ENCODE peak calls at places on chromosomes 13 and 19, in nine cellular contexts. O is astrocyte; P is left ventricle myocardium inferior; B is left lung; R is tibial nerve; W is CD8-positive, alpha-beta T cell; Q is mucosa of descending colon; J is esophagus squamous epithelium; K is choroid plexus epithelial cell. G is an unnamed sample.

GRCh38 chr19:2033825-2034159 is 17.3 kb downstream of the MKNK2 start:
- DNase-seq in J (no peak), Q (no peak), O (no peak), W (no peak), K (no peak), B (no peak), P (no peak), R (no peak), G (peak; percentile 78)

GRCh38 chr19:6774821-6775707 is 2.6 kb downstream of the VAV1 start:
- DNase-seq in R (no peak), W (no peak), Q (no peak), B (no peak), J (no peak), O (no peak), K (peak; percentile 28), P (no peak), G (no peak)

GRCh38 chr13:106440846-106441245 is 94.6 kb downstream of the EFNB2 start:
- DNase-seq in B (no peak), J (no peak), W (no peak), P (no peak), K (no peak), Q (no peak), O (no peak), R (no peak), G (no peak)

GRCh38 chr13:109096101-109096500 is 466.7 kb downstream of the MYO16 start:
- DNase-seq in W (no peak), J (no peak), R (no peak), P (no peak), B (no peak), Q (no peak), K (peak; percentile 20), O (no peak), G (no peak)

GRCh38 chr13:83125791-83126190 is 756.5 kb downstream of the SLITRK1 start:
- DNase-seq in K (no peak), P (no peak), Q (no peak), J (no peak), R (no peak), B (no peak), W (no peak), O (no peak), G (no peak)

GRCh38 chr13:84455143-84455905 is 573.0 kb upstream of the SLITRK1 start:
- DNase-seq in R (no peak), B (no peak), P (no peak), W (no peak), O (no peak), Q (no peak), K (no peak), J (no peak), G (no peak)

GRCh38 chr13:86020350-86021002 is 221.3 kb upstream of the SLITRK6 start:
- DNase-seq in O (peak; percentile 65), P (no peak), W (no peak), Q (peak; percentile 19), B (no peak), R (no peak), J (no peak), K (peak; percentile 96), G (no peak)

GRCh38 chr13:23754506-23754905 is 134.7 kb downstream of the MIPEP start:
- DNase-seq in W (no peak), J (no peak), P (no peak), B (no peak), K (no peak), R (no peak), O (no peak), Q (no peak), G (no peak)

GRCh38 chr19:18130523-18131242 is 22.3 kb upstream of the PIK3R2 start:
- DNase-seq in W (no peak), K (no peak), P (no peak), O (no peak), J (no peak), B (no peak), Q (no peak), R (no peak), G (no peak)

GRCh38 chr13:78100481-78100880 is 181.8 kb upstream of the EDNRB start:
- DNase-seq in Q (no peak), O (no peak), B (no peak), J (no peak), P (no peak), R (no peak), K (no peak), W (no peak), G (no peak)

GRCh38 chr13:27261376-27261775 is 9.3 kb upstream of the RASL11A start:
- DNase-seq in Q (no peak), O (no peak), B (no peak), K (no peak), J (no peak), R (no peak), W (no peak), P (no peak), G (no peak)

GRCh38 chr13:110305001-110305400 is 2.0 kb downstream of the COL4A1 start:
- DNase-seq in P (no peak), O (no peak), W (no peak), J (no peak), Q (no peak), R (no peak), B (no peak), K (no peak), G (no peak)

GRCh38 chr13:110305544-110305943 is 1.4 kb downstream of the COL4A1 start:
- DNase-seq in Q (no peak), P (no peak), K (no peak), R (no peak), J (no peak), B (no peak), W (no peak), O (no peak), G (no peak)

GRCh38 chr13:110306340-110306959 is 507 bp downstream of the COL4A1 start:
- DNase-seq in B (no peak), K (peak; percentile 68), R (no peak), P (no peak), O (no peak), Q (no peak), J (no peak), W (no peak), G (peak; percentile 77)

GRCh38 chr13:110306960-110307696 is at the start of the genes COL4A1 and COL4A2:
- DNase-seq in K (peak; percentile 88), O (peak; percentile 66), W (no peak), R (peak; percentile 77), Q (peak; percentile 40), J (no peak), P (peak; percentile 87), B (peak; percentile 56), G (no peak)

DNA sequence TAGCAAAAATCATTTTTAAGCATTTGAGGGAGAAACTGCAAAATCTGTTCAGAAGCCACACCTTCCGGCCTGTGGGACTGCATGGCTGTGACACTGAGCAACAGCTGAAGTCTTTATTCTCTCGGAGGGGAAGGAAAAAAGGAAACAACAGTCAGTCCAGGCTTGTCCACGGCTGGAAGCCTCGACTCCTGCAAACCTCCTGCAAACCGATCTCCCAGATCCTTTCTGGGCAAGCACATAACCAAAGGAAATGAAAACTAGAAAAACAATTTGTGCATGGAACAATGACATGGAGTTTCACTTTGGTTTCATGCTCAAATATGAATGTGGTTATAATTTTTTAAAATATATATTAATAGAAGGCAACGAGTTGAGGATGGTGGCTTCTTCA is 1.0 kb downstream of the COL4A1 start:
- DNase-seq in Q (no peak), R (no peak), K (no peak), P (no peak), W (no peak), J (no peak), B (no peak), O (no peak), G (peak; percentile 50)
- H3K4me3 ChIP-seq in Q (peak overlapping the region; percentile 30), R (peak overlapping the region; percentile 94), K (peak overlapping the region; percentile 68), P (peak overlapping the region; percentile 83), W (no peak overlapping the region), J (peak overlapping the region; percentile 74), B (peak overlapping the region; percentile 71), O (peak overlapping the region; percentile 95), G (peak overlapping the region; percentile 72)

DNA sequence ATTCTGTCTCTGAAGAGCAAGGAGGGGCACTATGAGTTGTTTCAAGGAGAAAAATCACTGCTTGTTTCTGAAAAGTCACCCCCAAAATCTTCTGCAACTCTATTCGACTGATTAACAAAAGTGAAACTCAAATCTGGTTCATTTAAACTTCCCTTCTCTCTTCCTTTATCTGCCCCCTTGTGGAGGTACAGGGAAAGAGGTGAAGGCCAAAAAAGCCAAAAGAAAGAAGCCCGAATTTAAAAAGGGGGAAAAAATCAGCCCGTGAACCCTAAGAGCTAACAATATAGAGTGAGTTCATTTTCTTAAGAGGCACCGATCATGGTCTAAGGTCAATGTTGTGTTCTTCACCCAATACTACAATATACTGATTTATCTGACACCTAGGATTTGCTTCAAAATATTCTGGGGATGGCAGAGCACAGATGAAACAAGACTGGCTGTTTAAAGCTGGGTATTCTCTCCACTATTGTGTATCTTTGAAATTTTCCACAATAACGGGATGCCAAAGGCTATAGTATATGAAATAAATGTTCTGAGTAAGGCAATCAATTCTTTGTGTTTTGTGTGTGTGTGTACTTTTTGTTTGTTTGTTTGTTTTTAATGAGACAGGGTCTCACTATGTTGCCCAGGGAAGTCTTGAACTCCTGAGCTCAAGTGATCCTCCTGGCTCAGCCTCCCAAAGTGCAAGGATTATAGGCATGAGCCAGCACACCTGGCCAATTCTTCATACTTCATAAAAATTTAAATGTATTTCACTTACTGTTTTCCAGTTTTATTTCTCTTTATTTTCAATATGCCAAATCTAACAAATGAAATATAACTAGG is 55.0 kb upstream of the EEF1AKMT1 start:
- DNase-seq in P (no peak), W (peak; percentile 5), B (no peak), O (no peak), J (no peak), K (peak; percentile 74), Q (peak; percentile 52), R (no peak), G (no peak)
- H3K4me3 ChIP-seq in P (peak overlapping the region; percentile 52), W (no peak overlapping the region), B (no peak overlapping the region), O (no peak overlapping the region), J (peak overlapping the region; percentile 37), K (peak overlapping the region; percentile 42), Q (no peak overlapping the region), R (no peak overlapping the region), G (no peak overlapping the region)

DNA sequence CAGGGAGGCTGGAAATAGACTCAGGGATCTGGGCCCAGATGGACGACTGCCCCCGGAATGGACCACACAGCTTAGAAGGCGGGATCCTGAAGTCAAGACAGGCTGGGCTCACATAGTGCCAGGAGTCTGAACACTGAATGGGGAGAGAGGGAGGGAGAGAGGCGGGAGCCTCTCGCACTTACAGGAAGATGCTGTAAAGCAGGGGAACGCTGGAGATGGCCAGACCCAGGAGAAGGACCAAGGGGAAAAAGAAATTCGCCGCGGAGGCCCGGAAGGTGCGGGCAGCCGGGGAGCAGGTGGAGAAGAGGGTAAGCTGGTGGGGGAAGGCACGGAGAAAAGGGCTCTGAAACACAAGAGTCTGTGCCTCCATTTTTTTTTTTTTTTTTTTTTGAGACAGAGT is 1.4 kb upstream of the LENG1 start:
- DNase-seq in B (no peak), K (no peak), O (no peak), Q (no peak), R (no peak), P (no peak), W (no peak), J (no peak), G (no peak)
- H3K4me3 ChIP-seq in B (no peak overlapping the region), K (no peak overlapping the region), O (peak overlapping the region; percentile 69), Q (no peak overlapping the region), R (peak overlapping the region; percentile 57), P (peak overlapping the region; percentile 79), W (no peak overlapping the region), J (peak overlapping the region; percentile 82), G (peak overlapping the region; percentile 75)

DNA sequence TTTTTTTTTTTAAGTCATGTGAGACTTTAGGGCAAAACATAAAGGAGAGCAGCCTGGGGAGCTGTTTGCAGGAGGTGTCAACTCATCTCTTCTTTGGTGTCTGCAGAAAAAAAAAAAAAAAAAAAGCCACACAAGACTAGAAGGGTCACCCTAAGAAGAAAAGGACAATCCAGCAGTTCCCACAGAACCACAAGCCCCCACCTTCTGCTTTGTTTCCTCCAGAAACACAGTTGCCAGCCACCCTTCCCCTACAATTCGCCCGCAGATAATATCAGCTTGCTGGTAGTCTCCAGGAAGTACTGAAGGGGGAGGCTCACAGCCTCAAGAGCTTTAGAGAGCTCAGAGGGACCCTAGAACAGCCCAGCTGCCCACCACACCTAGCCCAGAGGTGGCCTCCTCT is 22.3 kb upstream of the ZBTB7A start:
- DNase-seq in J (no peak), P (no peak), O (no peak), K (no peak), W (peak; percentile 38), R (no peak), Q (no peak), B (no peak), G (no peak)
- H3K4me3 ChIP-seq in J (peak overlapping the region; percentile 32), P (peak overlapping the region; percentile 26), O (no peak overlapping the region), K (no peak overlapping the region), W (no peak overlapping the region), R (no peak overlapping the region), Q (no peak overlapping the region), B (no peak overlapping the region), G (peak overlapping the region; percentile 13)